ENCODE peak calls at places on chromosomes 5 and 9, in four cellular contexts. J, D, A and H are unnamed samples.
A peak's percentile ranks its signal among the peaks of the same experiment; 100 is the strongest.

GRCh38 chr5:16856531-16856930 is 79.6 kb downstream of the MYO10 start:
- DNase-seq in J (peak; percentile 79), D (no peak), A (no peak), H (no peak)

GRCh38 chr5:27523629-27524028 is 485.2 kb upstream of the CDH9 start:
- DNase-seq in J (no peak), D (peak; percentile 14), A (no peak), H (no peak)

GRCh38 chr9:136086951-136087740 is 7.9 kb downstream of the NACC2 start:
- DNase-seq in J (no peak), D (peak; percentile 74), A (no peak), H (no peak)

GRCh38 chr5:14768838-14769365 is 102.7 kb downstream of the ANKH start:
- DNase-seq in J (no peak), D (no peak), A (no peak), H (no peak)

GRCh38 chr5:163978897-163979296 is 473.5 kb downstream of the MAT2B start:
- DNase-seq in J (no peak), D (no peak), A (no peak), H (peak; percentile 63)

GRCh38 chr5:36570268-36570667 is 36.1 kb upstream of the SLC1A3 start:
- DNase-seq in J (peak; percentile 55), D (no peak), A (no peak), H (no peak)

GRCh38 chr5:87195104-87195581 is 72.5 kb upstream of the RASA1 start:
- DNase-seq in J (peak; percentile 86), D (no peak), A (no peak), H (no peak)

GRCh38 chr5:167912944-167913343 is 378.5 kb upstream of the WWC1 start:
- DNase-seq in J (no peak), D (peak; percentile 12), A (no peak), H (no peak)

GRCh38 chr5:34899066-34899465 is 16.2 kb downstream of the RAD1 start:
- DNase-seq in J (no peak), D (no peak), A (no peak), H (no peak)

GRCh38 chr9:75599249-75599648 is 291.2 kb upstream of the PCSK5 start:
- DNase-seq in J (no peak), D (no peak), A (no peak), H (no peak)

GRCh38 chr9:109652971-109653370 is 127.0 kb upstream of the PALM2AKAP2 start:
- DNase-seq in J (peak; percentile 65), D (peak; percentile 39), A (no peak), H (peak; percentile 42)

GRCh38 chr5:80655231-80655784 is 525 bp upstream of the DHFR start:
- DNase-seq in J (peak; percentile 41), D (no peak), A (no peak), H (peak; percentile 54)

GRCh38 chr5:80656425-80656824 is 1.6 kb upstream of the DHFR start:
- DNase-seq in J (peak; percentile 15), D (no peak), A (no peak), H (peak; percentile 51)

GRCh38 chr5:80654054-80654390 is 430 bp upstream of the MSH3 start:
- DNase-seq in J (peak; percentile 15), D (peak; percentile 66), A (no peak), H (peak; percentile 65)

GRCh38 chr5:80654391-80655230 is at the start of the genes DHFR and MSH3:
- DNase-seq in J (peak; percentile 90), D (peak; percentile 96), A (peak; percentile 49), H (peak; percentile 98)

DNA sequence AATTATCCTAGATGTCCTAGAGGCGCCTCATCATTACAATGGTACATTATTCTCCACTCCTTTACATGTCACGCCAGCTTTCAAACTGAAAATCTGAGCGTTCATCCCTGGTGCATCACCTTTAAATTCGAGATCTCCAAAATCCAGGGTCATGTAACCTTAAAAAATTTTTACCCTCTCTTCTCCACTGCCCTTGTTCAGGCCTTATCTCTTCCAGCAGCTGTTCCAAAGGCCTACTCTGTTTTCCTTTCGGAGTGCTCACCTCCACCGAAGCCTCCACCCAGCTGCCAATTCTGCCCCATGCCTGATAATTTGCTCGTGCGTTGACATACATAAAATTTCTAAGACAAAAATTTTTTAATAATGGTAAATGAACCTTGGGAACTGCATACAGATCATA is 955 bp upstream of the MSH3 start:
- DNase-seq in J (no peak), D (no peak), A (no peak), H (no peak)
- H3K4me3 ChIP-seq in J (peak overlapping the region; percentile 97), D (peak overlapping the region; percentile 97), A (peak overlapping the region; percentile 91), H (peak overlapping the region; percentile 95)

GRCh38 chr5:21654-22233 is 70.2 kb upstream of the PLEKHG4B start:
- DNase-seq in J (peak; percentile 27), D (peak; percentile 16), A (no peak), H (no peak)
- H3K4me3 ChIP-seq in J (no peak overlapping the region), D (no peak overlapping the region), A (no peak overlapping the region), H (no peak overlapping the region)

GRCh38 chr5:43020294-43020711 is 19.8 kb downstream of the ANXA2R start:
- DNase-seq in J (no peak), D (no peak), A (no peak), H (no peak)
- H3K4me3 ChIP-seq in J (no peak overlapping the region), D (no peak overlapping the region), A (peak overlapping the region; percentile 79), H (peak overlapping the region; percentile 70)

DNA sequence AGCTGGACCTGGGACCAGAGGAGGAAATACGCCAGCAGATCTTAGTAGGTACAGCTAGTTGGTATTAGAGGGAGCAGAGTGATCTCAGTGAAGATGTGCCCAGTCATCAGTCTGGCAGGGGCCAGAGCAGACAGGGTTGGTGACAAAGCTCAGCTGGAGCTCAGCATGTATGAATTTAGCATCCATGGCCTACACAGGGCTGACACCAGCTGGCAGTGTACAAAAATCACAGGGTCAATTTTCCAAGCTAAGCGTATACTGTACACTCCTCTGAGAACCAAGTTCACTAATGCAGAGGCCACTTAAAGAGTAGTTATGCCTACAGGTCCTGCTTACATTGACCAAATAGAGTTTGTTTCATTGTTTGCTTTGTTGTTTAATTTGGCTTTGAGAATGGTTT is 146.6 kb downstream of the SLC24A2 start:
- DNase-seq in J (no peak), D (no peak), A (no peak), H (no peak)
- H3K4me3 ChIP-seq in J (no peak overlapping the region), D (no peak overlapping the region), A (no peak overlapping the region), H (no peak overlapping the region)